ENCODE peak calls at places on chromosomes 4 and X, in seven cellular contexts. P is astrocyte of the spinal cord, T is Calu3, H is lower leg skin, W is stomach, O is nephron progenitor cell, Z is neural progenitor cell. Y is an unnamed sample.

GRCh38 chr4:168713193-168713592 is 216.3 kb downstream of the PALLD start:
- DNase-seq in H (no peak), T (no peak), P (no peak), W (no peak), Z (no peak), O (no peak), Y (no peak)

GRCh38 chrX:33855251-33855650 is 276.9 kb downstream of the FAM47A start:
- DNase-seq in W (no peak), T (no peak), H (no peak), O (no peak), Z (peak), P (no peak), Y (no peak)

GRCh38 chr4:40367451-40367850 is 32.3 kb downstream of the CHRNA9 start:
- DNase-seq in O (no peak), W (no peak), P (no peak), T (no peak), Z (no peak), H (no peak), Y (no peak)

GRCh38 chrX:1485033-1485432 is 32.3 kb upstream of the ASMTL start:
- DNase-seq in T (no peak), W (no peak), Z (no peak), H (peak), P (no peak), O (no peak), Y (no peak)

GRCh38 chrX:108763559-108763958 is 27.2 kb upstream of the IRS4 start:
- DNase-seq in P (no peak), O (no peak), T (no peak), Z (no peak), W (no peak), H (no peak), Y (no peak)

GRCh38 chr4:86981789-86982188 is 47.0 kb downstream of the AFF1 start:
- DNase-seq in O (no peak), Z (no peak), P (no peak), T (no peak), W (no peak), H (no peak), Y (no peak)

GRCh38 chr4:79872738-79873137 is 200.3 kb downstream of the ANTXR2 start:
- DNase-seq in Z (no peak), H (no peak), W (no peak), P (no peak), T (no peak), O (no peak), Y (no peak)

GRCh38 chrX:72050011-72050410 is 81.7 kb downstream of the RTL5 start:
- DNase-seq in W (no peak), H (peak), T (no peak), Z (no peak), O (no peak), P (no peak), Y (no peak)

DNA sequence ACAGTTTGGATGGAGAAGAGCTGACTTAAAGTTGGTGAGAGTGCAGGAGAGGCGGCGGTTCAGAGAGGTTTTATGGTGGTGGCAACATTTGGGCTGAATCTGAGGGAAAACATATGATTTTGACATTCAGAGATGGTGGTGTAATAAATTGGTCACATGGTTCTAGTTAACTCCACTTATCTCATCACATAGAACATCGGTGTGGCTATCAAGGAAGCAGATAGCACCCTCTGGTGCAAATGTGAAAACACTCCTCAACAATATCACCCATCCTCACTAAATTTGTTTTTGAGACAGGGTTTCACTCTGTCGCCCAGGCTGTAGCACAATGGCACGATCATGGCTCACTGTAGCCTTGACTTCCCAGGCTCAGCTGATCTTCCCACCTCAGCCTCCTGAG is 28.8 kb downstream of the SUPT20HL2 start:
- DNase-seq in O (no peak), Z (no peak), T (no peak), W (no peak), P (no peak), H (no peak), Y (no peak)
- TF ChIP-seq CTCF in O (no peak), Z (no peak), T (no peak), W (no peak), P (no peak), H (no peak), Y (no peak)

GRCh38 chr4:149690726-149691125 is 124.9 kb downstream of the IQCM start:
- DNase-seq in Z (no peak), W (no peak), H (no peak), P (no peak), T (no peak), O (no peak), Y (no peak)
- TF ChIP-seq CTCF in Z (peak), W (no peak), H (no peak), P (peak), T (no peak), O (peak), Y (peak)

GRCh38 chr4:2930135-2930805 is 32.9 kb downstream of the NOP14 start:
- DNase-seq in O (no peak), Z (no peak), T (no peak), H (peak), W (peak), P (no peak), Y (no peak)

GRCh38 chr4:2931765-2932560 is 31.2 kb downstream of the NOP14 start:
- DNase-seq in H (peak), T (no peak), W (peak), O (no peak), P (no peak), Z (no peak), Y (no peak)

GRCh38 chr4:2932561-2932950 is 30.6 kb downstream of the NOP14 start:
- DNase-seq in H (peak), Z (no peak), P (no peak), W (peak), O (no peak), T (no peak), Y (no peak)

GRCh38 chr4:2929469-2929868 is 33.7 kb downstream of the NOP14 start:
- DNase-seq in H (peak), P (no peak), O (no peak), T (no peak), W (peak), Z (no peak), Y (no peak)

DNA sequence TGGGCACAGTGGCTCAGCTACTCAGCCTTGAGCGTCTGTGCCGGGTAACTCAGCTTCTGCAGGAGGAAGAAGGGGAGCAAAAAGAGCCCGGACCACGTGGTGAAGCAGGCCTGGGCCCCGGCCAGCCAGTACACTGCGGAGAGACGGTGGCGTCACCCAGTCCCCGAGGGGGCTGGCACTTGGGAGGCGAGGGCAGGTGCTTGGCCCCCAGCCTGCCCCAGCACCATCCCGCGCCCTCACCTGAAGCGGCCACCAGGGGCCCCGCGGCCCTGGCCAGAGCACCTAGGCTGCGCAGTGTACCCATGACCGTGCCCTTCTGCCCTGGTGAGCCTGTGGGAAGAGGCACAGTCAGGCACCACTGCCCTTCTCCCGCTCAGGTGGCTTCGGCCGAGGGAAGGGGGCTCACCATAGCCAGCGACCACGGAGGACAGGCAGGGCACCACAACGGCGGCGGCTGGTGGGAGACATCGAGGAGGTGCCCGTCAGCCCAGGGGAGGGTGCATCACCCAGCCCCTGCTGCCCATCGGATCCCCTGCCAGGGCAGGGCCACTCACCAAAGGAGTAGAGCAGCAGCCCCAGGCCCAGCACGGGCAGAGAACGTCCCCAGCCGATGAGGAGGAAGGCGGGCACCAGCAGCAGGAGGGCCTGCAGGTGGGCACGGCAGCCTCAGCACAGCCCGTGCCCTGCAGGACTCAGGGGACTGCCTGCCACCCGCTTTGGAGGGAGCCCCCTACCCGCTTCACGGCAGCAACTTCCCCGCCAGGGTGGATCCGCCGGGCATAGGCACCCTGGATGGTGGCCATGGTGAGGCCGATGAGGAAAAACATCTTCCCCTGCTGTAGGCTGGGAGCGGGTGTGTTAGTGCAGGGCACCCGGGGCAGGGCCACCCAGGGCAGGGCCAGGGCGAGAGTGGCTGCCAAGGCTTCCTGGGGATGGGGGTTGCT is 32.1 kb downstream of the NOP14 start:
- DNase-seq in T (no peak), Z (no peak), H (peak), W (peak), O (no peak), P (no peak), Y (no peak)
- TF ChIP-seq CTCF in T (peak), Z (no peak), H (no peak), W (peak), O (no peak), P (peak), Y (no peak)

GRCh38 chr4:60463846-60464502 is 736.2 kb upstream of the ADGRL3 start:
- DNase-seq in P (no peak), Z (peak), H (no peak), O (no peak), T (no peak), W (no peak), Y (no peak)
- TF ChIP-seq CTCF in P (peak), Z (peak), H (no peak), O (no peak), T (no peak), W (no peak), Y (peak)

GRCh38 chrX:28177202-28177601 is 196.0 kb upstream of the DCAF8L1 start:
- DNase-seq in T (no peak), P (no peak), H (no peak), O (no peak), W (no peak), Z (peak), Y (no peak)
- TF ChIP-seq CTCF in T (peak), P (peak), H (no peak), O (peak), W (no peak), Z (peak), Y (peak)

Y was measured in glutamatergic neuron.